ENCODE peak calls at places on chromosome 17, in eight cellular contexts. R is dorsolateral prefrontal cortex; J is esophagus squamous epithelium; B is esophagus muscularis mucosa; A is CD8-positive, alpha-beta T cell; F is bronchial epithelial cell; Z is RWPE2; D is endodermal cell. T is an unnamed sample. For H3K27me3, the result is how much of the 10 kb centered on the place peaks cover.

GRCh38 chr17:34993031-34993430 is 12.7 kb downstream of the LIG3 start:
- DNase-seq in R (no peak), J (no peak), B (no peak), A (no peak), F (no peak), Z (no peak), D (no peak), T (no peak)

GRCh38 chr17:45006927-45007461 is 38.9 kb upstream of the C1QL1 start:
- DNase-seq in R (no peak), J (no peak), B (no peak), A (no peak), F (no peak), Z (no peak), D (peak), T (no peak)

GRCh38 chr17:55330344-55330933 is 65.7 kb downstream of the HLF start:
- DNase-seq in R (no peak), J (no peak), B (no peak), A (no peak), F (no peak), Z (no peak), D (no peak), T (no peak)

GRCh38 chr17:82876602-82877391 is 37.0 kb upstream of the ZNF750 start:
- DNase-seq in R (peak), J (no peak), B (no peak), A (no peak), F (peak), Z (no peak), D (peak), T (peak)

GRCh38 chr17:56765449-56765848 is 68.3 kb downstream of the C17orf67 start:
- DNase-seq in R (no peak), J (no peak), B (no peak), A (no peak), F (no peak), Z (no peak), D (no peak), T (no peak)

GRCh38 chr17:1231456-1231855 is 38.8 kb upstream of the BHLHA9 start:
- DNase-seq in R (no peak), J (no peak), B (no peak), A (no peak), F (no peak), Z (no peak), D (no peak), T (peak)

GRCh38 chr17:34798581-34798980 is 162.7 kb downstream of the CCT6B start:
- DNase-seq in R (no peak), J (no peak), B (no peak), A (no peak), F (no peak), Z (no peak), D (peak), T (no peak)

GRCh38 chr17:42577140-42577531 is 393 bp downstream of the PSMC3IP start:
- DNase-seq in R (no peak), J (no peak), B (no peak), A (no peak), F (no peak), Z (no peak), D (no peak), T (no peak)

GRCh38 chr17:79845601-79845949 is 6.3 kb upstream of the CBX4 start:
- DNase-seq in R (no peak), J (no peak), B (no peak), A (no peak), F (no peak), Z (no peak), D (no peak), T (no peak)

GRCh38 chr17:79485399-79485985 is 125.4 kb downstream of the RBFOX3 start:
- DNase-seq in R (peak), J (no peak), B (no peak), A (no peak), F (no peak), Z (no peak), D (no peak), T (no peak)

GRCh38 chr17:65057520-65058075 is 1.1 kb upstream of the GNA13 start:
- DNase-seq in R (no peak), J (no peak), B (no peak), A (no peak), F (peak), Z (no peak), D (no peak), T (no peak)

GRCh38 chr17:81858170-81858966 is 2.0 kb downstream of the P4HB start:
- DNase-seq in R (no peak), J (no peak), B (no peak), A (no peak), F (no peak), Z (no peak), D (no peak), T (no peak)

GRCh38 chr17:41326173-41327145 is 10.9 kb upstream of the KRTAP17-1 start:
- DNase-seq in R (no peak), J (no peak), B (no peak), A (no peak), F (no peak), Z (no peak), D (peak), T (no peak)

GRCh38 chr17:59154721-59155438 is at the start of gene SKA2:
- DNase-seq in R (peak), J (peak), B (peak), A (peak), F (no peak), Z (peak), D (peak), T (peak)

GRCh38 chr17:45857977-45858708 is 13.5 kb downstream of the SPPL2C start:
- DNase-seq in R (no peak), J (no peak), B (no peak), A (no peak), F (peak), Z (no peak), D (peak), T (no peak)

GRCh38 chr17:74924250-74924948 is at the start of gene OTOP2:
- DNase-seq in R (no peak), J (no peak), B (no peak), A (no peak), F (no peak), Z (peak), D (peak), T (no peak)

GRCh38 chr17:38885728-38886642 is 16.1 kb downstream of the LASP1 start:
- DNase-seq in R (peak), J (no peak), B (no peak), A (no peak), F (no peak), Z (no peak), D (peak), T (no peak)

GRCh38 chr17:76268991-76269981 is 4.1 kb downstream of the UBALD2 start:
- DNase-seq in R (no peak), J (no peak), B (no peak), A (no peak), F (no peak), Z (no peak), D (no peak), T (no peak)

GRCh38 chr17:43713494-43714162 is 45.0 kb downstream of the SOST start:
- DNase-seq in R (peak), J (no peak), B (no peak), A (no peak), F (no peak), Z (no peak), D (peak), T (peak)

GRCh38 chr17:42554250-42555121 is 1.8 kb downstream of the HSD17B1 start:
- DNase-seq in R (peak), J (no peak), B (peak), A (peak), F (peak), Z (no peak), D (peak), T (peak)

GRCh38 chr17:70408768-70409167 is 239.4 kb downstream of the KCNJ2 start:
- DNase-seq in R (no peak), J (no peak), B (no peak), A (no peak), F (no peak), Z (no peak), D (no peak), T (no peak)

GRCh38 chr17:75487351-75488070 is 27.8 kb downstream of the CASKIN2 start:
- DNase-seq in R (peak), J (no peak), B (no peak), A (peak), F (no peak), Z (no peak), D (peak), T (no peak)

GRCh38 chr17:77771587-77771986 is 186.9 kb upstream of the TNRC6C start:
- DNase-seq in R (no peak), J (no peak), B (no peak), A (no peak), F (no peak), Z (no peak), D (no peak), T (no peak)

GRCh38 chr17:20043034-20043433 is 33.9 kb downstream of the SPECC1 start:
- DNase-seq in R (no peak), J (no peak), B (no peak), A (no peak), F (no peak), Z (no peak), D (no peak), T (no peak)

GRCh38 chr17:51118330-51119195 is 2.1 kb downstream of the SPAG9 start:
- DNase-seq in R (peak), J (no peak), B (no peak), A (no peak), F (no peak), Z (no peak), D (no peak), T (peak)

GRCh38 chr17:2705263-2705662 is 6.3 kb downstream of the CLUH start:
- DNase-seq in R (no peak), J (no peak), B (no peak), A (no peak), F (no peak), Z (no peak), D (peak), T (no peak)

GRCh38 chr17:77423589-77424451 is 283.1 kb downstream of the SEC14L1 start:
- DNase-seq in R (peak), J (no peak), B (peak), A (no peak), F (peak), Z (no peak), D (no peak), T (peak)

GRCh38 chr17:16406742-16407674 is 8.4 kb upstream of the TRPV2 start:
- DNase-seq in R (peak), J (no peak), B (no peak), A (no peak), F (no peak), Z (no peak), D (peak), T (no peak)

GRCh38 chr17:72618018-72618509 is 474.4 kb downstream of the SLC39A11 start:
- DNase-seq in R (no peak), J (no peak), B (no peak), A (peak), F (peak), Z (no peak), D (peak), T (no peak)
- H3K4me3 ChIP-seq in R (no peak), J (no peak), B (no peak), A (no peak), F (no peak), Z (no peak), D (no peak), T (no peak)

DNA sequence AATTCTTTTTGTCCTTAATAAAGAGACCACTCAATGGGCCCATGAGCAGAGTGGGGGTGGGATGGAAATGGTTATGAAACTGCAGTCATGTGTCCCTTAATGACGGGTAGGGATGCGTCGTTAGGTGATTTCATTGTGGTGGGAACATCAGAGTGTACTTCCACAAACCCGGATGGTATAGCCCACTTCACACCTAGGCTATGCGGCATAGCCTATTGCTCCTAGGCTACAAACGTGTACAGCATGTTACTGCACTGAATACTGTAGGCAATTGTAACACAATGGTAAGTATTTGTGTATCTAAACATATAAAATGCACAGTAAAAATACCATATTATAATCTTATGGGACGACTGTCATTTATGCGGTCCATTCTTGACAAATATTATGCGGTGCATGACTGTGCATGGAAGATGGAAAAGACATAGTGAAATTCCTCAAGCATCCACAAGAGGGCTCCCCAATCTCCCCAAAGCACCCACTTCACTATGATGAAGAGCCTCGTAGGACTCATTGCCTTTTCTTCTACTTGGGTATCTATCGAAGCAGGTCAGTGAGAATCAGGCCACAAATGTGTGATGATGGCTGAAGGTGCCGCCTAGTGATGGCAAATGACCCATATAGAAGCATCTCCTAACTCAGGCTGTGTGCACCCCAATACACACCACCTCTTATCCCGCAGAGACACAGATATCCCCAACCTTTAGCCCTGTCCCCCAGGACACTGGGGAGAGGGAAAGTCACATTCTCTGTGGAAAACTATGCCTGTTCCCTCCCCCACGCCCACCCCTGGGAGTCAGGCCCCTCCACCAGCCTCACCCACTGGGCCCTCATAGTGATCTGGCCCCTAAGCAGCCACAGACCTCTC is 43.5 kb downstream of the TBX21 start:
- DNase-seq in R (no peak), J (no peak), B (no peak), A (peak), F (peak), Z (no peak), D (peak), T (no peak)
- H3K27me3 ChIP-seq in R (under half), J (half or more), B (under half), A (under half), F (under half), Z (under half), D (half or more), T (under half)

GRCh38 chr17:49739662-49740271 is 24.2 kb downstream of the FAM117A start:
- DNase-seq in R (peak), J (peak), B (peak), A (peak), F (peak), Z (no peak), D (no peak), T (no peak)
- H3K4me3 ChIP-seq in R (no peak), J (no peak), B (no peak), A (peak), F (no peak), Z (no peak), D (no peak), T (no peak)

DNA sequence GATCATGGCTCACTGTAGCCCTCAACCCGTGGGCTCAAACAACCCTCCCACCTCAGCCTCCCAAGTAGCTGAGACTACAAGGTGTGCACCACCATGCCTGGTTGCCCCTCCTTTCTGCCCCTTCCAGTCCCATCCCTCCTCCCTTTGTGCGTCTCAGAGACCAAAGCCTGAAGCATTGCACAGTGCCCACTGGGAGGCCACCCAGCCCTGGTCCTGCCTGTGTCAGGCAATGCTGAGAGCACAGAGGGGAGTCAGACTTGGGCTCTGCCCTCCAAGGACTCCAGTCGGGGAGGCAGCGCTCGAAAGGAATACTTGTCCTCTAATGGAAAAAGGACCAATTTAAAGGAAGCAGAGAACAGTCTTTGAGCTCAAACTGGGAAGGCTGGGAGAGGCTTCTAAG is 20.4 kb downstream of the RAI1 start:
- DNase-seq in R (no peak), J (no peak), B (no peak), A (no peak), F (no peak), Z (no peak), D (no peak), T (no peak)
- H3K27me3 ChIP-seq in R (under half), J (under half), B (under half), A (under half), F (under half), Z (under half), D (half or more), T (under half)

T was measured in MG63.